ENCODE peak calls at places on chromosomes 5 and 9, in nine cellular contexts. P, H, V, M, E, L, O, U and J are unnamed samples.

GRCh38 chr9:108125541-108125940 is 636.0 kb upstream of the KLF4 start:
- DNase-seq in P (no peak), H (no peak), V (no peak), M (no peak), E (no peak), L (no peak), O (no peak), U (no peak), J (no peak)

GRCh38 chr5:171308453-171309275 is at the start of gene TLX3:
- DNase-seq in P (peak; percentile 11), H (no peak), V (no peak), M (no peak), E (no peak), L (no peak), O (no peak), U (no peak), J (no peak)

GRCh38 chr5:40866844-40867243 is 25.7 kb downstream of the CARD6 start:
- DNase-seq in P (no peak), H (no peak), V (no peak), M (no peak), E (no peak), L (no peak), O (no peak), U (no peak), J (no peak)

GRCh38 chr9:132412089-132412488 is 2.1 kb downstream of the CFAP77 start:
- DNase-seq in P (no peak), H (peak; percentile 28), V (no peak), M (no peak), E (peak; percentile 35), L (no peak), O (no peak), U (peak; percentile 9), J (peak; percentile 46)

GRCh38 chr9:120481842-120482241 is 98.1 kb downstream of the CDK5RAP2 start:
- DNase-seq in P (no peak), H (no peak), V (no peak), M (no peak), E (no peak), L (no peak), O (no peak), U (no peak), J (no peak)

GRCh38 chr5:152405145-152405544 is at the start of gene NMUR2:
- DNase-seq in P (no peak), H (no peak), V (no peak), M (peak; percentile 14), E (no peak), L (no peak), O (no peak), U (no peak), J (no peak)

GRCh38 chr5:97455996-97456395 is 272.9 kb upstream of the RIOK2 start:
- DNase-seq in P (no peak), H (no peak), V (no peak), M (no peak), E (no peak), L (no peak), O (no peak), U (no peak), J (no peak)

GRCh38 chr5:137648361-137648760 is 87.5 kb downstream of the KLHL3 start:
- DNase-seq in P (no peak), H (no peak), V (no peak), M (no peak), E (no peak), L (no peak), O (no peak), U (no peak), J (no peak)

GRCh38 chr5:120304653-120305052 is 159.4 kb upstream of the PRR16 start:
- DNase-seq in P (peak; percentile 33), H (no peak), V (no peak), M (no peak), E (peak; percentile 77), L (no peak), O (no peak), U (no peak), J (no peak)

GRCh38 chr9:77844415-77844814 is 187.2 kb downstream of the GNAQ start:
- DNase-seq in P (no peak), H (no peak), V (no peak), M (no peak), E (no peak), L (no peak), O (no peak), U (no peak), J (no peak)

GRCh38 chr9:77843088-77843985 is 188.3 kb downstream of the GNAQ start:
- DNase-seq in P (no peak), H (no peak), V (no peak), M (no peak), E (no peak), L (no peak), O (no peak), U (no peak), J (no peak)

GRCh38 chr9:77838986-77839385 is 190.9 kb upstream of the GNA14 start:
- DNase-seq in P (no peak), H (no peak), V (no peak), M (no peak), E (no peak), L (no peak), O (no peak), U (no peak), J (no peak)

GRCh38 chr9:77839459-77840140 is 191.5 kb upstream of the GNA14 start:
- DNase-seq in P (no peak), H (no peak), V (no peak), M (no peak), E (peak; percentile 88), L (no peak), O (no peak), U (peak; percentile 54), J (no peak)

GRCh38 chr9:77841739-77842386 is 189.7 kb downstream of the GNAQ start:
- DNase-seq in P (no peak), H (peak; percentile 22), V (no peak), M (no peak), E (peak; percentile 48), L (no peak), O (no peak), U (no peak), J (no peak)
- TF ChIP-seq CTCF in P (no peak), H (no peak), V (no peak), M (peak; percentile 36), E (peak; percentile 35), L (peak; percentile 64), O (peak; percentile 34), U (peak; percentile 44), J (no peak)

DNA sequence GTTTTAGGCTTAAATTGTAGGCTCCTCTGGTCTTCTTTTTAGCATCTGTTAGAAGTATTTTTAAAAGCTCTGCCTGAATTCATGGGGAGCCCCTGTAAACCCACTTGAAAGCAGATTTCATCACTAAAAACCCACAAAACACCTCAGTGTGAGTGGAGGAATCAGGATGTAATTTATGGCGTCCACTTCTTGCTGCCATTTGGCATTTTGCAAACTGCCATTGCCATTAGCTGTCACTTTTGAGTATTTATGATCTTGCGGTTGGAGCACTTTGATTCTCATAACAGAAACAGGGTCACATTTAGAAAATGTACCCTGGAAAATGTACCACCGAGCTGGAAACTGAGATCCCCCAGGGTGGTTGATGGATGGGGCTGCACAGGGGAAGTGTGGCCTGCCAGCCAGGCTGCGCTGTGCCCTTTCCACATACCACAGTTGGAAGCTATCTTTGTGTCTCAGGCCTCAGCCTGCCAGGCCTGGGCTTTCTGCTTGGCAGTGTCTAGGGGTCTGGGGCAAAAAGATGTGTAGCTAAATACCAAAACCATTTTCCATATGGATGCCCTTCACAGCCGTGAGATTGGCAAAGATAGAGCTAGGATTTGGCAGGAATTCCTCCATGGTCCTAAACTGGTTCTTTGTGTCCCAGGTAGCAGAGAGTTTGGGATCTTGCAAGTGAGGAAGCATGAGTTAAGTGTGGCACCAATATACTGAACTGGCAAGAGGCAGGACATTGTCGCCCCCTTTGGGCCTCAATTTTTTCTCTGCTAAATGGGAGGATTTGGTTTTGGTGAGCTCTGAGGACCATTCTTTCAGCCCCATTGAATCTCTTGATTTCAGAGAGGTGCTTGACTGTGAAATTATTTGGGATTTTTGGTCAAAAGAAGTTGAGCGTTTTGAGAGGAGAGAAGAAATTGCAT is 46.2 kb downstream of the GALNT10 start:
- DNase-seq in P (no peak), H (no peak), V (no peak), M (no peak), E (no peak), L (no peak), O (no peak), U (no peak), J (peak; percentile 23)
- TF ChIP-seq CTCF in P (no peak), H (no peak), V (no peak), M (no peak), E (no peak), L (no peak), O (no peak), U (no peak), J (no peak)

GRCh38 chr9:96500696-96501660 is 51.0 kb downstream of the HABP4 start:
- DNase-seq in P (no peak), H (no peak), V (no peak), M (no peak), E (no peak), L (no peak), O (no peak), U (peak; percentile 27), J (no peak)
- TF ChIP-seq CTCF in P (no peak), H (no peak), V (no peak), M (no peak), E (no peak), L (no peak), O (no peak), U (no peak), J (no peak)

GRCh38 chr5:2017540-2018389 is 135.0 kb upstream of the IRX4 start:
- DNase-seq in P (no peak), H (no peak), V (no peak), M (no peak), E (peak; percentile 19), L (peak; percentile 38), O (no peak), U (peak; percentile 17), J (peak; percentile 64)
- TF ChIP-seq CTCF in P (peak; percentile 38), H (peak; percentile 17), V (no peak), M (peak; percentile 47), E (peak; percentile 25), L (peak; percentile 34), O (peak; percentile 26), U (peak; percentile 47), J (peak; percentile 20)

DNA sequence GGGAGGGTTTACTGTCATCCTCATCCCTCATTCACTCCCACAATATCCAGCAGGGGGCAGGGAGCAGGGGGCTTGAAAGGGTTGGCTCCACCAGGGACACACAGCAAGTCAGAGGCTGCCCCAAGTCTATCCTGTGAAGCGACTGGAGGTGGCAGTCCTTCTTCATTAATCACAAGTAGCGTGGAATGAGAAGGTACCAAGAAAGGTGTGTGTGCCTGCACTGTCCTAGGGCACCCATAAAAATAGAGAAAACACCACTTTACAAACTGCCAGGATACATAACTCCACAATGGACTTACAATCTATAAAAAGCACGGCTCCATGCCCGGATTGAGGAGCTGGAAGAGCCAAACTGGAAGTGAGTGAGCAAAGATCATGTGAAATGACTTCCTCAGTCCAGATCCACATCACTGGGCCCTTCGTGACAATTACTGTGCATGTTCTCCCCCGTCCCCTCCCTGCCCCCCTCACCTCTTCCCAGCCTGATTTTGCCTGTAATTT is 183.9 kb downstream of the SLIT3 start:
- DNase-seq in P (no peak), H (no peak), V (no peak), M (no peak), E (no peak), L (no peak), O (peak; percentile 16), U (no peak), J (no peak)
- TF ChIP-seq CTCF in P (peak; percentile 30), H (no peak), V (no peak), M (peak; percentile 48), E (no peak), L (no peak), O (peak; percentile 21), U (peak; percentile 35), J (no peak)